ENCODE peak calls at places on chromosomes 13 and 19, in eight cellular contexts. W, U, H, E, Z, V, C and R are unnamed samples.

GRCh38 chr19:8209111-8209964 is at the start of gene CERS4:
- DNase-seq in C (peak; percentile 16), H (peak; percentile 82), Z (peak; percentile 76), W (peak; percentile 73), E (peak; percentile 94), U (peak; percentile 88), V (peak; percentile 20), R (peak; percentile 91)

GRCh38 chr13:66887088-66887487 is 343.0 kb downstream of the PCDH9 start:
- DNase-seq in E (no peak), U (no peak), C (no peak), H (no peak), W (no peak), Z (no peak), V (peak; percentile 57), R (no peak)

GRCh38 chr19:14434157-14434501 is 1.0 kb downstream of the PKN1 start:
- DNase-seq in V (no peak), U (no peak), Z (no peak), C (peak; percentile 15), W (no peak), H (no peak), E (no peak), R (no peak)

GRCh38 chr13:75415720-75416119 is 66.2 kb downstream of the TBC1D4 start:
- DNase-seq in U (no peak), V (peak; percentile 89), H (no peak), C (no peak), W (no peak), E (no peak), Z (no peak), R (no peak)

GRCh38 chr19:45954132-45954531 is 19.5 kb downstream of the NOVA2 start:
- DNase-seq in E (no peak), H (no peak), C (no peak), U (no peak), W (no peak), V (no peak), Z (no peak), R (no peak)

GRCh38 chr13:76965759-76966421 is 17.6 kb downstream of the ACOD1 start:
- DNase-seq in C (peak; percentile 6), Z (peak; percentile 14), V (peak; percentile 61), W (no peak), U (peak; percentile 50), E (no peak), H (no peak), R (peak; percentile 51)

GRCh38 chr13:107866007-107866665 is 349.2 kb downstream of the LIG4 start:
- DNase-seq in W (peak; percentile 63), E (no peak), V (peak; percentile 34), C (no peak), Z (no peak), H (peak; percentile 66), U (no peak), R (no peak)

GRCh38 chr19:34209726-34210125 is 37.4 kb downstream of the LSM14A start:
- DNase-seq in H (no peak), C (no peak), W (no peak), E (no peak), V (no peak), Z (no peak), U (no peak), R (no peak)

GRCh38 chr13:98972627-98973026 is 5.2 kb downstream of the DOCK9 start:
- DNase-seq in H (peak; percentile 89), V (peak; percentile 49), C (no peak), U (no peak), W (no peak), Z (no peak), E (no peak), R (no peak)

DNA sequence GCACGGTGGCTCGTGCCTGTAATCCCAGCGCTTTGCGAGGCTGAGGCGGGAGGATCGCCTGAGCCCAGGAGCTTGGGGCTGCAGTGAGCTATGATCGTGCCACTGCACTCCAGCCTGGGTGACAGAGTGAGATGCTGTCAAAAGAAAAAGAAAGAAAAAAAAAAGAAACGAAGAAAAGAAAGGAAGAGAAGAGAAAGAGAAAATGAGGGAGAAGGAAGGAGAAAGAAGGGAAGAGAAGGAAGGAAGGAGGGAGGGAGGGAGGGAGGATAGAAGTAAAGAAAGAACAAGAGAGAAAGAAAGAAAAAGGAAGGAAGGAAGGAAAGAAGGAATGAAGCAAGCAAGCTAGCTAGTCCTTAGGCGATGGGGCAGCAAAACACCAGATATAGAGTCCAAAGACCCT is 14.1 kb downstream of the PTPRS start:
- DNase-seq in C (no peak), H (no peak), U (no peak), Z (no peak), W (no peak), V (no peak), E (no peak), R (no peak)
- TF ChIP-seq POLR2A in C (no peak), H (no peak), U (no peak), Z (no peak), W (no peak), V (no peak), E (no peak), R (no peak)

GRCh38 chr13:23579072-23579885 is 9.1 kb downstream of the TNFRSF19 start:
- DNase-seq in H (peak; percentile 68), E (peak; percentile 97), C (peak; percentile 78), W (peak; percentile 79), U (peak; percentile 94), V (peak; percentile 87), Z (peak; percentile 92), R (peak; percentile 94)
- TF ChIP-seq POLR2A in H (no peak), E (peak; percentile 42), C (peak; percentile 75), W (no peak), U (no peak), V (peak; percentile 26), Z (no peak), R (no peak)

GRCh38 chr13:27171830-27172494 is 351 bp upstream of the USP12 start:
- DNase-seq in V (peak; percentile 90), H (peak; percentile 74), Z (peak; percentile 96), C (peak; percentile 86), E (peak; percentile 98), W (peak; percentile 82), U (peak; percentile 97), R (peak; percentile 96)
- TF ChIP-seq POLR2A in V (peak; percentile 61), H (no peak), Z (peak; percentile 26), C (no peak), E (no peak), W (peak; percentile 53), U (peak; percentile 42), R (peak; percentile 75)

GRCh38 chr19:1129535-1129934 is 25.7 kb downstream of the GPX4 start:
- DNase-seq in V (no peak), C (no peak), H (no peak), E (no peak), Z (no peak), W (no peak), U (no peak), R (no peak)
- TF ChIP-seq POLR2A in V (no peak), C (no peak), H (no peak), E (no peak), Z (no peak), W (no peak), U (no peak), R (no peak)

GRCh38 chr19:50344661-50345318 is 15.6 kb upstream of the KCNC3 start:
- DNase-seq in Z (no peak), U (peak; percentile 86), V (no peak), E (no peak), W (no peak), C (no peak), H (no peak), R (peak; percentile 29)
- TF ChIP-seq POLR2A in Z (peak; percentile 24), U (no peak), V (no peak), E (no peak), W (no peak), C (no peak), H (no peak), R (no peak)